ENCODE peak calls at places on chromosomes 12 and 14, in eight cellular contexts. Q is ovary, A is A673, C is cardiac muscle cell, L is HepG2, V is H1, G is neural progenitor cell, I is heart right ventricle. Z is an unnamed sample.

GRCh38 chr12:49671051-49671765 is 36.0 kb downstream of the FMNL3 start:
- DNase-seq in A (no peak), G (no peak), Q (no peak), L (no peak), V (no peak), I (no peak), C (no peak), Z (no peak)

GRCh38 chr12:1656894-1657293 is 27.9 kb downstream of the WNT5B start:
- DNase-seq in A (no peak), Q (no peak), V (no peak), L (no peak), C (no peak), G (no peak), I (peak; percentile 42), Z (no peak)

GRCh38 chr14:56422703-56423213 is 156.8 kb upstream of the TMEM260 start:
- DNase-seq in C (peak; percentile 92), V (no peak), I (peak; percentile 11), L (peak; percentile 21), Q (peak; percentile 55), G (peak; percentile 56), A (peak; percentile 81), Z (no peak)

GRCh38 chr14:67513631-67514108 is 19.4 kb upstream of the PLEKHH1 start:
- DNase-seq in V (no peak), Q (no peak), A (no peak), G (no peak), L (no peak), C (no peak), I (no peak), Z (no peak)

GRCh38 chr12:14766649-14767215 is 36.5 kb downstream of the WBP11 start:
- DNase-seq in L (no peak), G (no peak), Q (no peak), V (no peak), C (no peak), I (no peak), A (no peak), Z (no peak)

GRCh38 chr14:43143106-43143505 is 1364.0 kb downstream of the FSCB start:
- DNase-seq in A (no peak), Q (no peak), G (no peak), V (no peak), L (no peak), I (no peak), C (no peak), Z (no peak)

GRCh38 chr12:122813310-122813713 is 21.9 kb upstream of the HIP1R start:
- DNase-seq in C (no peak), I (no peak), V (no peak), Q (no peak), G (no peak), L (no peak), A (no peak), Z (no peak)

GRCh38 chr14:32183151-32184048 is 18.4 kb upstream of the RNU6-7 start:
- DNase-seq in I (no peak), A (no peak), L (no peak), Q (no peak), C (no peak), G (no peak), V (no peak), Z (no peak)

GRCh38 chr12:62331306-62331705 is 71.1 kb downstream of the USP15 start:
- DNase-seq in A (no peak), C (no peak), V (no peak), Q (no peak), I (no peak), L (no peak), G (no peak), Z (no peak)

GRCh38 chr14:64400829-64401459 is 12.8 kb downstream of the MTHFD1 start:
- DNase-seq in A (no peak), Q (no peak), V (no peak), L (no peak), G (no peak), C (peak; percentile 36), I (no peak), Z (no peak)

GRCh38 chr12:105671720-105672119 is 341.2 kb downstream of the C12orf75 start:
- DNase-seq in V (no peak), C (no peak), A (no peak), L (no peak), G (no peak), I (no peak), Q (no peak), Z (no peak)

GRCh38 chr14:26128931-26129674 is 468.7 kb downstream of the NOVA1 start:
- DNase-seq in V (no peak), I (no peak), A (peak; percentile 95), L (no peak), C (peak; percentile 29), G (no peak), Q (no peak), Z (no peak)

GRCh38 chr12:112928978-112929377 is 9.3 kb upstream of the OAS3 start:
- DNase-seq in A (no peak), G (no peak), L (no peak), V (no peak), C (no peak), I (no peak), Q (no peak), Z (no peak)

GRCh38 chr12:54368709-54369596 is 4.7 kb upstream of the GPR84 start:
- DNase-seq in I (peak; percentile 91), V (peak; percentile 90), C (peak; percentile 93), G (peak; percentile 92), L (peak; percentile 65), Q (peak; percentile 90), A (peak; percentile 94), Z (peak; percentile 86)
- H3K4me3 ChIP-seq in I (peak overlapping the region; percentile 53), V (peak overlapping the region; percentile 11), C (no peak overlapping the region), G (no peak overlapping the region), L (no peak overlapping the region), Q (peak overlapping the region; percentile 42), A (peak overlapping the region; percentile 50), Z (no peak overlapping the region)

GRCh38 chr14:103634156-103634555 is 5.1 kb downstream of the KLC1 start:
- DNase-seq in Q (no peak), C (no peak), V (no peak), I (no peak), G (no peak), A (no peak), L (no peak), Z (no peak)

GRCh38 chr14:103628684-103629502 is at the start of gene KLC1:
- DNase-seq in L (no peak), A (peak; percentile 80), G (peak; percentile 89), I (peak; percentile 92), V (peak; percentile 98), C (peak; percentile 76), Q (peak; percentile 87), Z (peak; percentile 88)

GRCh38 chr14:103629503-103630121 is 601 bp downstream of the KLC1 start:
- DNase-seq in A (peak; percentile 46), I (peak; percentile 70), Q (peak; percentile 42), V (peak; percentile 80), G (peak; percentile 85), C (peak; percentile 11), L (no peak), Z (no peak)

GRCh38 chr14:103630364-103631108 is 1.5 kb downstream of the KLC1 start:
- DNase-seq in L (no peak), I (no peak), Q (no peak), V (no peak), A (no peak), G (no peak), C (peak; percentile 13), Z (no peak)

DNA sequence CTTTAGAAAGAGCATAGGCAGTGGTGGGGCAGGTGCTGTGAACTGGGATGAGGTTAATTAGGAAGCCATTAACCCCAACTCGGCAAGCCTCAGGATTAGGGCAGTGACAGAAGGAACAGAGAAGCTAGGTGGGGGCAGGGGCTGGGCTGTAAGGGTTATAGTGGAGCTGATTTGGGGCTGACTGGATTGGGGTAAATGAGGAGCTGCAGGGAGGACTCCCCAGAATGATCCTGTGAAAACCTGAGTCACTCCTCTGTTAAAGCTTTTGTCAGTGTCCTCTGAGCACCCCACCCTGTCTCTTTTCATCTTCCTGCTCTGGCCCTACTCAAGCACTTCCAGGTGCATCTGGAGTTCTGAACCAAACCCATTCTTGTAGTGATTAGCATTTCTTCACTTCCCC is 4.4 kb downstream of the KLC1 start:
- DNase-seq in V (no peak), C (no peak), I (no peak), A (no peak), L (no peak), G (peak; percentile 34), Q (no peak), Z (no peak)
- H3K4me1 ChIP-seq in V (peaks cover 3% of the 10 kb centered on the region), C (peaks cover 8% of the 10 kb centered on the region), I (peaks cover 86% of the 10 kb centered on the region), A (peaks cover 7% of the 10 kb centered on the region), L (peaks cover 9% of the 10 kb centered on the region), G (peaks cover 8% of the 10 kb centered on the region), Q (peaks cover 13% of the 10 kb centered on the region), Z (peaks cover 9% of the 10 kb centered on the region)

DNA sequence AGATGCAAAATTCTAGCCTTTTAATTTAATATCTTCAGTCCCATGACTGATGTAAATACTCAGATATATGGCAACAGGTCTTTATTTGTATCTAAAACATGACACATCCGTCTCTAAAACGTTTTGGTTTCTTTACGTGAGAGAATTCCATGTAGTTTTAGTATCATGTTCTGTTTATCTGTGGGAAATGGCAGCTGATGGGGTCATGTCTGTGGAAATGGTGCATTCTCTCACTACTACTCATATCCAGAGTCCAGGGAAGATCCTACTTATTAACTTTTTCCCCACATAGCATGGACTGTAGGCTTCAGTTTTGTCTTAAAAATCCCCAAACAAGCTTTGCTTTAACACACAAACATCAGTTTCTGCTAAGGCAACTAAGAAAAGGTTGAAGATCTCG is 53.8 kb downstream of the SPTLC2 start:
- DNase-seq in V (no peak), G (no peak), I (no peak), A (no peak), C (peak; percentile 46), L (no peak), Q (no peak), Z (no peak)
- H3K4me3 ChIP-seq in V (no peak overlapping the region), G (no peak overlapping the region), I (no peak overlapping the region), A (no peak overlapping the region), C (no peak overlapping the region), L (no peak overlapping the region), Q (no peak overlapping the region), Z (no peak overlapping the region)

GRCh38 chr12:6182279-6182898 is 17.8 kb upstream of the CD9 start:
- DNase-seq in L (peak; percentile 75), G (no peak), A (no peak), Q (peak; percentile 71), I (peak; percentile 59), V (no peak), C (peak; percentile 84), Z (peak; percentile 91)
- H3K4me1 ChIP-seq in L (peaks cover 73% of the 10 kb centered on the region), G (peaks cover 11% of the 10 kb centered on the region), A (no peaks in the 10 kb centered on the region), Q (peaks cover 19% of the 10 kb centered on the region), I (peaks cover 60% of the 10 kb centered on the region), V (peaks cover 12% of the 10 kb centered on the region), C (peaks cover 11% of the 10 kb centered on the region), Z (peaks cover 40% of the 10 kb centered on the region)

GRCh38 chr12:52010152-52010622 is 3.4 kb downstream of the TAMALIN start:
- DNase-seq in Q (peak; percentile 94), A (peak; percentile 63), V (peak; percentile 79), I (peak; percentile 85), L (peak; percentile 72), G (peak; percentile 96), C (peak; percentile 98), Z (no peak)
- H3K4me3 ChIP-seq in Q (no peak overlapping the region), A (no peak overlapping the region), V (no peak overlapping the region), I (peak overlapping the region; percentile 90), L (peak overlapping the region; percentile 50), G (peak overlapping the region; percentile 11), C (no peak overlapping the region), Z (no peak overlapping the region)

GRCh38 chr14:73143003-73143402 is 6.7 kb downstream of the PSEN1 start:
- DNase-seq in C (no peak), L (no peak), V (no peak), I (no peak), A (no peak), G (peak; percentile 62), Q (no peak), Z (no peak)
- H3K4me1 ChIP-seq in C (no peaks in the 10 kb centered on the region), L (peaks cover 52% of the 10 kb centered on the region), V (no peaks in the 10 kb centered on the region), I (peaks cover 22% of the 10 kb centered on the region), A (peaks cover 12% of the 10 kb centered on the region), G (peaks cover 17% of the 10 kb centered on the region), Q (peaks cover 13% of the 10 kb centered on the region), Z (peaks cover 12% of the 10 kb centered on the region)